ENCODE peak calls at places on chromosomes 16 and 17, in six cellular contexts. One of them, this sample, is unnamed.

GRCh38 chr16:21121150-21121549 is 29.5 kb downstream of the DNAH3 start:
- DNase-seq in brain microvascular endothelial cell: no peak
- DNase-seq in NCI-H2171: no peak
- DNase-seq in stimulated activated CD8-positive, alpha-beta memory T cell treated with anti-CD3 and anti-CD28 coated beads, Interleukin-15, amount 100 ng/mL, for 24 hours: no peak
- DNase-seq in activated CD4-positive, alpha-beta T cell treated with anti-CD3 and anti-CD28 coated beads for 24 hours: no peak
- DNase-seq in Calu3: no peak
- DNase-seq in this sample: no peak

GRCh38 chr16:23691483-23692189 is 12.9 kb downstream of the PLK1 start:
- DNase-seq in brain microvascular endothelial cell: no peak
- DNase-seq in NCI-H2171: no peak
- DNase-seq in activated CD4-positive, alpha-beta T cell treated with anti-CD3 and anti-CD28 coated beads for 24 hours: no peak
- DNase-seq in Calu3: no peak
- DNase-seq in stimulated activated CD8-positive, alpha-beta memory T cell treated with anti-CD3 and anti-CD28 coated beads, Interleukin-15, amount 100 ng/mL, for 24 hours: no peak
- DNase-seq in this sample: no peak

GRCh38 chr17:63919311-63919723 is 678 bp upstream of the GH1 start:
- DNase-seq in activated CD4-positive, alpha-beta T cell treated with anti-CD3 and anti-CD28 coated beads for 24 hours: peak
- DNase-seq in NCI-H2171: no peak
- DNase-seq in stimulated activated CD8-positive, alpha-beta memory T cell treated with anti-CD3 and anti-CD28 coated beads, Interleukin-15, amount 100 ng/mL, for 24 hours: peak
- DNase-seq in brain microvascular endothelial cell: peak
- DNase-seq in Calu3: peak
- DNase-seq in this sample: peak

GRCh38 chr16:84914273-84914672 is 94.5 kb downstream of the CRISPLD2 start:
- DNase-seq in NCI-H2171: no peak
- DNase-seq in brain microvascular endothelial cell: no peak
- DNase-seq in Calu3: no peak
- DNase-seq in stimulated activated CD8-positive, alpha-beta memory T cell treated with anti-CD3 and anti-CD28 coated beads, Interleukin-15, amount 100 ng/mL, for 24 hours: no peak
- DNase-seq in activated CD4-positive, alpha-beta T cell treated with anti-CD3 and anti-CD28 coated beads for 24 hours: no peak
- DNase-seq in this sample: no peak

GRCh38 chr16:31860508-31860907 is 13.1 kb upstream of the ZNF267 start:
- DNase-seq in brain microvascular endothelial cell: no peak
- DNase-seq in NCI-H2171: no peak
- DNase-seq in activated CD4-positive, alpha-beta T cell treated with anti-CD3 and anti-CD28 coated beads for 24 hours: no peak
- DNase-seq in stimulated activated CD8-positive, alpha-beta memory T cell treated with anti-CD3 and anti-CD28 coated beads, Interleukin-15, amount 100 ng/mL, for 24 hours: no peak
- DNase-seq in Calu3: no peak
- DNase-seq in this sample: no peak

GRCh38 chr16:3487521-3488410 is 7.5 kb downstream of the C16orf90 start:
- DNase-seq in brain microvascular endothelial cell: no peak
- DNase-seq in activated CD4-positive, alpha-beta T cell treated with anti-CD3 and anti-CD28 coated beads for 24 hours: no peak
- DNase-seq in Calu3: no peak
- DNase-seq in NCI-H2171: no peak
- DNase-seq in stimulated activated CD8-positive, alpha-beta memory T cell treated with anti-CD3 and anti-CD28 coated beads, Interleukin-15, amount 100 ng/mL, for 24 hours: no peak
- DNase-seq in this sample: no peak

GRCh38 chr16:55662641-55663040 is 6.9 kb downstream of the SLC6A2 start:
- DNase-seq in brain microvascular endothelial cell: no peak
- DNase-seq in Calu3: no peak
- DNase-seq in NCI-H2171: peak
- DNase-seq in stimulated activated CD8-positive, alpha-beta memory T cell treated with anti-CD3 and anti-CD28 coated beads, Interleukin-15, amount 100 ng/mL, for 24 hours: no peak
- DNase-seq in activated CD4-positive, alpha-beta T cell treated with anti-CD3 and anti-CD28 coated beads for 24 hours: no peak
- DNase-seq in this sample: no peak

GRCh38 chr16:24737391-24737871 is 8.0 kb downstream of the TNRC6A start:
- DNase-seq in activated CD4-positive, alpha-beta T cell treated with anti-CD3 and anti-CD28 coated beads for 24 hours: no peak
- DNase-seq in brain microvascular endothelial cell: peak
- DNase-seq in stimulated activated CD8-positive, alpha-beta memory T cell treated with anti-CD3 and anti-CD28 coated beads, Interleukin-15, amount 100 ng/mL, for 24 hours: no peak
- DNase-seq in Calu3: no peak
- DNase-seq in NCI-H2171: no peak
- DNase-seq in this sample: no peak

GRCh38 chr17:64005734-64006167 is 7.6 kb downstream of the PRR29 start:
- DNase-seq in brain microvascular endothelial cell: no peak
- DNase-seq in stimulated activated CD8-positive, alpha-beta memory T cell treated with anti-CD3 and anti-CD28 coated beads, Interleukin-15, amount 100 ng/mL, for 24 hours: no peak
- DNase-seq in activated CD4-positive, alpha-beta T cell treated with anti-CD3 and anti-CD28 coated beads for 24 hours: no peak
- DNase-seq in Calu3: peak
- DNase-seq in NCI-H2171: no peak
- DNase-seq in this sample: no peak

GRCh38 chr16:85607331-85607765 is 5.8 kb upstream of the GSE1 start:
- DNase-seq in Calu3: no peak
- DNase-seq in brain microvascular endothelial cell: no peak
- DNase-seq in NCI-H2171: no peak
- DNase-seq in activated CD4-positive, alpha-beta T cell treated with anti-CD3 and anti-CD28 coated beads for 24 hours: no peak
- DNase-seq in stimulated activated CD8-positive, alpha-beta memory T cell treated with anti-CD3 and anti-CD28 coated beads, Interleukin-15, amount 100 ng/mL, for 24 hours: no peak
- DNase-seq in this sample: no peak

GRCh38 chr17:57955183-57955952 is at the start of gene CUEDC1:
- DNase-seq in stimulated activated CD8-positive, alpha-beta memory T cell treated with anti-CD3 and anti-CD28 coated beads, Interleukin-15, amount 100 ng/mL, for 24 hours: peak
- DNase-seq in activated CD4-positive, alpha-beta T cell treated with anti-CD3 and anti-CD28 coated beads for 24 hours: peak
- DNase-seq in Calu3: peak
- DNase-seq in NCI-H2171: peak
- DNase-seq in brain microvascular endothelial cell: peak
- DNase-seq in this sample: peak